ENCODE peak calls at places on chromosomes 2 and 18, in four cellular contexts. T is T1000, O is ACHN, N is NCI-H446. G is an unnamed sample.
A peak's percentile ranks its signal among the peaks of the same experiment; 100 is the strongest.

GRCh38 chr2:219726916-219727315 is 99.5 kb downstream of the SLC4A3 start:
- DNase-seq in T (no peak), O (no peak), N (no peak), G (no peak)

GRCh38 chr2:135844285-135844985 is 7.5 kb upstream of the LCT start:
- DNase-seq in T (no peak), O (no peak), N (no peak), G (no peak)

GRCh38 chr2:20524412-20525040 is 77.7 kb downstream of the RHOB start:
- DNase-seq in T (no peak), O (no peak), N (no peak), G (no peak)

GRCh38 chr2:74941284-74941683 is 17.2 kb upstream of the POLE4 start:
- DNase-seq in T (no peak), O (no peak), N (no peak), G (no peak)

GRCh38 chr2:189016311-189016830 is 42.2 kb downstream of the COL3A1 start:
- DNase-seq in T (no peak), O (no peak), N (no peak), G (no peak)

GRCh38 chr2:112000399-112001135 is 54.5 kb upstream of the TMEM87B start:
- DNase-seq in T (no peak), O (no peak), N (no peak), G (no peak)

GRCh38 chr2:36408198-36408703 is 52.7 kb downstream of the CRIM1 start:
- DNase-seq in T (no peak), O (peak; percentile 85), N (peak; percentile 69), G (peak; percentile 50)

GRCh38 chr18:56702946-56703345 is 51.8 kb downstream of the WDR7 start:
- DNase-seq in T (no peak), O (peak; percentile 58), N (peak; percentile 51), G (peak; percentile 7)

GRCh38 chr2:241926541-241927311 is 57.2 kb downstream of the RTP5 start:
- DNase-seq in T (no peak), O (peak; percentile 40), N (no peak), G (no peak)

GRCh38 chr18:47772374-47773248 is 157.8 kb downstream of the SMAD2 start:
- DNase-seq in T (peak; percentile 34), O (peak; percentile 49), N (peak; percentile 66), G (peak; percentile 9)

GRCh38 chr2:140383781-140384180 is 1603.6 kb upstream of the NXPH2 start:
- DNase-seq in T (no peak), O (no peak), N (no peak), G (no peak)

GRCh38 chr2:141565597-141565996 is 565.2 kb downstream of the LRP1B start:
- DNase-seq in T (no peak), O (no peak), N (no peak), G (no peak)

GRCh38 chr18:417495-417894 is 83.0 kb downstream of the COLEC12 start:
- DNase-seq in T (no peak), O (no peak), N (no peak), G (no peak)

GRCh38 chr2:157625311-157625710 is 3.4 kb downstream of the ACVR1C start:
- DNase-seq in T (no peak), O (no peak), N (no peak), G (no peak)

GRCh38 chr2:16281451-16282330 is 341.3 kb downstream of the MYCN start:
- DNase-seq in T (no peak), O (peak; percentile 46), N (peak; percentile 31), G (peak; percentile 7)

GRCh38 chr2:39218401-39218800 is 25.4 kb downstream of the CDKL4 start:
- DNase-seq in T (no peak), O (no peak), N (no peak), G (no peak)

GRCh38 chr18:72762505-72763122 is 105.2 kb downstream of the NETO1 start:
- DNase-seq in T (no peak), O (peak; percentile 65), N (peak; percentile 78), G (peak; percentile 26)

GRCh38 chr2:220043993-220044335 is 416.5 kb downstream of the SLC4A3 start:
- DNase-seq in T (no peak), O (no peak), N (no peak), G (no peak)

GRCh38 chr2:122236152-122236892 is 480.9 kb downstream of the TSN start:
- DNase-seq in T (peak; percentile 92), O (peak; percentile 96), N (peak; percentile 97), G (peak; percentile 94)

GRCh38 chr2:28525481-28525880 is 29.6 kb downstream of the PLB1 start:
- DNase-seq in T (no peak), O (no peak), N (no peak), G (no peak)

GRCh38 chr2:113111823-113112287 is 15.5 kb upstream of the IL1RN start:
- DNase-seq in T (no peak), O (no peak), N (no peak), G (no peak)

GRCh38 chr18:34529358-34530335 is 180.5 kb upstream of the DTNA start:
- DNase-seq in T (no peak), O (no peak), N (no peak), G (no peak)

GRCh38 chr2:135636982-135637381 is 104.7 kb upstream of the UBXN4 start:
- DNase-seq in T (no peak), O (no peak), N (no peak), G (no peak)

GRCh38 chr18:24567199-24567598 is 106.8 kb downstream of the HRH4 start:
- DNase-seq in T (peak; percentile 78), O (no peak), N (no peak), G (no peak)

GRCh38 chr2:105747997-105748396 is 3.3 kb downstream of the NCK2 start:
- DNase-seq in T (no peak), O (no peak), N (no peak), G (no peak)

GRCh38 chr2:84904717-84905174 is 710 bp upstream of the TMSB10 start:
- DNase-seq in T (no peak), O (peak; percentile 72), N (no peak), G (no peak)

GRCh38 chr2:221042926-221043325 is 529.2 kb downstream of the EPHA4 start:
- DNase-seq in T (no peak), O (no peak), N (no peak), G (no peak)

GRCh38 chr2:96764253-96764637 is 3.5 kb downstream of the CNNM4 start:
- DNase-seq in T (no peak), O (no peak), N (no peak), G (no peak)

GRCh38 chr2:203579730-203580129 is 44.6 kb upstream of the RAPH1 start:
- DNase-seq in T (no peak), O (no peak), N (no peak), G (no peak)

GRCh38 chr18:56115072-56116038 is 523.0 kb downstream of the TXNL1 start:
- DNase-seq in T (no peak), O (no peak), N (no peak), G (no peak)

GRCh38 chr2:136117391-136117841 is 533 bp downstream of the CXCR4 start:
- DNase-seq in T (no peak), O (peak; percentile 32), N (peak; percentile 26), G (no peak)

G was measured in epithelial cell of proximal tubule.